ENCODE peak calls at places on chromosomes 5 and 9, in four cellular contexts. A, Q, H and X are unnamed samples.

GRCh38 chr9:127166651-127167524 is 44.5 kb upstream of the ANGPTL2 start:
- DNase-seq in A (peak), Q (no peak), H (peak), X (peak)

GRCh38 chr5:151051931-151052608 is 28.8 kb downstream of the TNIP1 start:
- DNase-seq in A (no peak), Q (no peak), H (no peak), X (no peak)

GRCh38 chr5:123487298-123487697 is 24.7 kb upstream of the CSNK1G3 start:
- DNase-seq in A (no peak), Q (no peak), H (no peak), X (peak)

GRCh38 chr5:80754900-80755299 is 100.1 kb upstream of the DHFR start:
- DNase-seq in A (peak), Q (no peak), H (no peak), X (peak)

GRCh38 chr5:87885727-87886126 is 382.9 kb downstream of the TMEM161B start:
- DNase-seq in A (no peak), Q (no peak), H (no peak), X (no peak)

GRCh38 chr9:33921967-33922895 is 105.3 kb downstream of the UBE2R2 start:
- DNase-seq in A (no peak), Q (peak), H (peak), X (no peak)

GRCh38 chr5:17343675-17344074 is 126.2 kb downstream of the BASP1 start:
- DNase-seq in A (peak), Q (no peak), H (no peak), X (peak)

GRCh38 chr5:82159014-82159413 is 119.1 kb downstream of the RPS23 start:
- DNase-seq in A (no peak), Q (no peak), H (no peak), X (peak)

GRCh38 chr5:168820776-168821302 is 241.7 kb upstream of the PANK3 start:
- DNase-seq in A (no peak), Q (no peak), H (no peak), X (no peak)

GRCh38 chr5:91137647-91138046 is 245.5 kb downstream of the ARRDC3 start:
- DNase-seq in A (no peak), Q (no peak), H (no peak), X (no peak)

GRCh38 chr9:27150758-27151431 is 41.9 kb downstream of the TEK start:
- DNase-seq in A (no peak), Q (no peak), H (no peak), X (peak)

GRCh38 chr9:104099630-104100029 is 5.5 kb downstream of the SMC2 start:
- DNase-seq in A (no peak), Q (no peak), H (no peak), X (no peak)

GRCh38 chr5:122715095-122715494 is 59.8 kb upstream of the SNX2 start:
- DNase-seq in A (no peak), Q (no peak), H (no peak), X (peak)

GRCh38 chr5:113513384-113514262 is at the start of gene YTHDC2:
- DNase-seq in A (peak), Q (peak), H (peak), X (peak)
- H2AFZ ChIP-seq in A (peak), Q (peak), H (peak), X (peak)

GRCh38 chr5:10286552-10287227 is 21.0 kb downstream of the CMBL start:
- DNase-seq in A (no peak), Q (no peak), H (peak), X (peak)
- TF ChIP-seq CHD1 in A (no peak), Q (no peak), H (no peak), X (no peak)

GRCh38 chr9:114386361-114386885 is 1.4 kb downstream of the AKNA start:
- DNase-seq in A (no peak), Q (no peak), H (no peak), X (no peak)

GRCh38 chr9:114389612-114390368 is 2.0 kb upstream of the AKNA start:
- DNase-seq in A (no peak), Q (no peak), H (no peak), X (no peak)

GRCh38 chr9:114388764-114389375 is 1.1 kb upstream of the AKNA start:
- DNase-seq in A (no peak), Q (no peak), H (no peak), X (no peak)

GRCh38 chr9:114386886-114387677 is 700 bp downstream of the AKNA start:
- DNase-seq in A (no peak), Q (no peak), H (no peak), X (peak)

DNA sequence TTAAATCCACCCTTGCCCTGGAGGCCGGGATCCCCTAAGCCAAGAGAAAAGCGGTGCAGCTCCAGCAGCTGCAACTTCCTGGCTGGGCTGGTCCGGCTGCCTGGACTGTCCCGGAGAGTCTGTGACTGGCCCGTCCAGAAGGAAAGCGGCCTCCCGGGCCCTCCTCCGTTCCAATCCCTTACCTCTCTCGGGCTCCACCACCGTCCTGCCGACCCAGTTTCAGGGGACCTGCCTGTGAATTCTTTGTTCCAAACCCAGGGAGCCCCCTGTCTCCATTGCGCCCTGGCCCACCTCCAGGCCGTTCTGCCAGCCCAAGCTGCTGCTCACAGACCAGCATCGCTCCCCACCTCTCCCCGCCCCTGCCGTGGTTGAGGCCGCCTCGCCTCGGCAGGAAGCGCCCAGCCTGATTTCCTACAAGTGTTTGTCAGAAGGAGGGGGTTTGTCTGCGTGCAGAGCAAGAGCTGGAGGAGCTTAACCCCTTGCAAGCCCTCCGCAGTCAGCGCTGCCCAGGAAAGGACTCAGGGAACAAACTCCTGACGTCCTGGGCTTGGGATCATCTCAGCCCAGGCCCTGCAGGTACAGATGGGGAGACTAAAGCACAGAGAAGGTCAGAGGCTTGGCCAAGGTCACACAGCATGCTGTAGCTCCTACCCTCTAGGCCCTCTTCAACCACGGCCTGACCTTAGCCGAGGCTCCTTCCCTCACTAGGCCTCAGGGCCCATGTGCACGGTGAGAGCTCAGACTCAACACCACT is at the start of gene AKNA:
- DNase-seq in A (no peak), Q (peak), H (no peak), X (peak)
- H2AFZ ChIP-seq in A (peak), Q (no peak), H (no peak), X (peak)

GRCh38 chr5:181086410-181087229 is 44.3 kb downstream of the OR2V1 start:
- DNase-seq in A (no peak), Q (no peak), H (no peak), X (no peak)
- TF ChIP-seq CHD1 in A (no peak), Q (no peak), H (no peak), X (no peak)

GRCh38 chr5:6715271-6715670 is 2.0 kb downstream of the TENT4A start:
- DNase-seq in A (no peak), Q (no peak), H (no peak), X (no peak)

GRCh38 chr5:6712136-6712581 is 1.1 kb upstream of the TENT4A start:
- DNase-seq in A (no peak), Q (peak), H (peak), X (peak)

GRCh38 chr5:6714221-6715041 is 1.2 kb downstream of the TENT4A start:
- DNase-seq in A (no peak), Q (peak), H (peak), X (no peak)

GRCh38 chr5:6712582-6713273 is 504 bp upstream of the TENT4A start:
- DNase-seq in A (peak), Q (peak), H (peak), X (peak)

DNA sequence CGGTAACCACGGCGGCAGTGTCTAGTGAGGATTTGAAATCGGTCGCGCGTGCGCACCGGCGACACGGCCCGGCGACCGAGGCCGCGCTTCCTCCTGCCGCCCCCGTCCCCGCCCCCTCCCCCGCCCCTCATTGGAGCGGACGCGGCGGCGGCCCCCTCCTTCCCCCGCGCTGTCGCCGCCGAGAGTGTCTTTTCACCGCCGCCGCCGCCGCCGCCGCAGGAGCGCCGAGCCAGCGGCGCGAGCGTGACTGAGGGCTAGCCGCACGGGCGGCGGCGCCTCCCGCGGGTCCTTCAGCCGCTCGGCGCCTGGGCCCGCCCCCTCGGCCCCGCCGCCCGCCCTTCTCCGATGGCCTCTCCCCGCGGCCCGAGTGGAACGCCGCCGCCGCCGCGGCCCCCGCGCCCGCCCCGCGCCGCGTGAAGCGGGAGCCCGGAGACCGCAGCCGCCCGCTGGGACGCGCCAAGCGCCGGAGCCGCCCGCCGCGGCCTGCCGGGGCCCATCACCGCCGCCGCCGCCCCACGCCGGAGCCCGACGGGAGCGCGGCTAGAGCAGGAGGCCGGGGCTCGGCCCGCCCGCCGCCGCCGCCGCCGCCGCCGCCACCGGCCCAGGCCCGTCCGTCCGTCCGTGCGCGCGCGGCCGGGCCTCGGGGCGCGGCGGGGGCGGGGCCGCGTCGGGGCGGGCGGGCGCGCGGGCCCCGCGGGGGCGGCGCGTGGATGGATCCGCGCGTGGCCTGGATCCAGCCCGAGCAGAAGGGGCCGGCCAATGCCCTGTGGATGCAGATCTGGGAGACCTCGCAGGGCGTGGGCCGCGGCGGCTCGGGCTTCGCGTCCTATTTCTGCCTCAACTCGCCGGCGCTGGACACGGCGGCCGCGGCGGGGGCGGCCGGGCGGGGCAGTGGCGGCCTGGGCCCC is at the start of gene TENT4A:
- DNase-seq in A (no peak), Q (peak), H (peak), X (no peak)
- H2AFZ ChIP-seq in A (peak), Q (peak), H (peak), X (peak)

DNA sequence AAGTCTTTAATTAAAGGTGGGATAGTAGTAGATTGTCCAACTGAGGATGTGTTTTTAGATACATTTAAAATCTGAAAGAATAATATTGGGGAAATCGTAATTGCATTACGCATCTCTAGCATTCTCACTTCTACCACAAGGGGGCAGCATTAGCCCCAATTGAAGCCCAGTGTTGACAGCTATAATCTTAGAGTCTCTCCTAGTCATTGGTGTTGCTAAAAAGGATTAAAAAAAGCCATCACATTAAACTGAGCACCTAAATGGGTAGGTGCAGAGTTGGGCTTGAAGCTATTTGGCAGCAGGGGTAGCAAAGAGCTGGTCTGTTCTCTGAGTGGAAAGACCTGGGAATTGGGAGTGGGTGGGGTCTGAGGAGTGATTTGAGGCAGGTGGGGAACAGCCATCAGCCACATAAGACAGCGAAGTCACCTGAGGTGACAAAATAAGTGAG is 177.2 kb downstream of the OSTF1 start:
- DNase-seq in A (no peak), Q (peak), H (peak), X (peak)
- TF ChIP-seq CHD1 in A (no peak), Q (no peak), H (no peak), X (no peak)

DNA sequence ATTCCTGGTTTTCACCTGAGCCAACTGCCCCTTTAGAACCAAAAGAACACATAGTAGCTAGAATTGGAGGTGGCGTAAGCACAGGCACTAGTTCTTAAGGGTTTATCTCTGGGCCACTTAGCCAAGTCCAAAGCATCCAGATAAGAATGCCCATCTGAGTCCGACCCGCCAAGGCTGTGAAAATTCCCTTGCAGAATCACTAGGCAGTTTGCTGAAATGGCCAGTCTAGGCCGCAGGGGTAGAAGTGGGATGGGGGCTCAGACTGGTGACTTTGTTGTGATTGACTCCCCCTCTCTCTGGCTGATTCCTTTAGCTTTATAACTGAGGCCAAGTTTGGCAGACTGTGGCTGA is 2.6 kb upstream of the STC2 start:
- DNase-seq in A (no peak), Q (no peak), H (no peak), X (no peak)
- H2AFZ ChIP-seq in A (no peak), Q (no peak), H (no peak), X (no peak)

DNA sequence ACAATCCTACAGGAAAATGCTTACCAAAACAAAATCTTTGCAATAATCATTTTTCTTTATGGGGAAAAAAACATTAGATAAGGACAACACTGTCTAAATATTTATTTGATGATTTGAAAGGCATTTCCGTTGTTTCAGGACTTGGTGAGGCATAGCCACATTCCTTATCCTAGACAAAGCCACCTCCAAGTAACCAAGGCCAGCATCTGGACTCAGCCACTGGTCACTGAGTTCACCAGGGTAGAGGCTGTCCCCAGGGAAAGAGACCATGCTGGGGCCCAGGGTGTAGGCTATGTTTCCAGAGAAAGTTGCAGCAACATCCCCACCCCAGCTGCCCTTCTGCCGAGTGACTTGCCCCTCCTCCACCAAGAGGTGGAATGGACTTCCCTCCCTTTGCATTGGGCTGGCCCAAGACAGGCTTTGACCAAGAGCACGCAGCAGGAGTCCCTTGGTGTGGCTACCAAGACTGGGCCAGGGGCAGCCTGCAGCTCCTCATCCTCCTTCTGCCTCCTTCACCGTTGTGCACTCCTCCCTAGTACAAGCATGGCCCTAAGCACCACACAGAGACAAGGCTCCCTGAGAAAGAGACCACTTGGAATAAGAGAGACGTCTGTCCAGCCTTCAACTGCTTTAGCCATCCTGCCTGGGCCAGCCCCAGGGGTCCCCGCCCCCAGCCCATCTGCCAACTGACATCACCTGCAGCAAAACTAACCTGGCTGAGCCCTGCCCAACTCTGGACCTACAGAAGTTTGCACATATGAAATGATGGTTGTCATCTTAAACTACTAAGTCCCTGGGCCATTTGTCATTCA is 68.1 kb upstream of the SPIN1 start:
- DNase-seq in A (no peak), Q (no peak), H (no peak), X (peak)
- TF ChIP-seq CHD1 in A (no peak), Q (no peak), H (no peak), X (no peak)